ENCODE peak calls at places on chromosome 7, in five cellular contexts. E, Y, K, W and S are unnamed samples.

GRCh38 chr7:156456503-156457115 is 184.0 kb upstream of the RNF32 start:
- DNase-seq in E (no peak), Y (no peak), K (no peak), W (no peak), S (no peak)

GRCh38 chr7:140691368-140692045 is 5.0 kb upstream of the NDUFB2 start:
- DNase-seq in E (no peak), Y (no peak), K (no peak), W (no peak), S (no peak)

GRCh38 chr7:67918158-67918557 is 921.5 kb downstream of the TYW1 start:
- DNase-seq in E (no peak), Y (no peak), K (no peak), W (no peak), S (no peak)

GRCh38 chr7:20176552-20177242 is 40.5 kb downstream of the MACC1 start:
- DNase-seq in E (no peak), Y (no peak), K (no peak), W (no peak), S (no peak)

GRCh38 chr7:4319280-4319679 is 362.8 kb upstream of the FOXK1 start:
- DNase-seq in E (no peak), Y (no peak), K (no peak), W (no peak), S (no peak)

GRCh38 chr7:122975341-122975740 is 20.2 kb downstream of the TAS2R16 start:
- DNase-seq in E (no peak), Y (no peak), K (no peak), W (no peak), S (no peak)

GRCh38 chr7:39946693-39947092 is 3.4 kb upstream of the CDK13 start:
- DNase-seq in E (no peak), Y (no peak), K (no peak), W (no peak), S (no peak)

GRCh38 chr7:83882551-83882950 is 233.6 kb upstream of the SEMA3E start:
- DNase-seq in E (no peak), Y (no peak), K (no peak), W (peak), S (no peak)

GRCh38 chr7:135690566-135690965 is 28.3 kb downstream of the STMP1 start:
- DNase-seq in E (no peak), Y (no peak), K (no peak), W (peak), S (no peak)

GRCh38 chr7:97272237-97272975 is 154.9 kb downstream of the SDHAF3 start:
- DNase-seq in E (no peak), Y (no peak), K (no peak), W (no peak), S (no peak)

GRCh38 chr7:92205987-92206386 is 27.0 kb upstream of the LRRD1 start:
- DNase-seq in E (no peak), Y (no peak), K (no peak), W (no peak), S (no peak)

GRCh38 chr7:46282155-46282554 is 361.1 kb upstream of the IGFBP3 start:
- DNase-seq in E (no peak), Y (no peak), K (no peak), W (no peak), S (no peak)

DNA sequence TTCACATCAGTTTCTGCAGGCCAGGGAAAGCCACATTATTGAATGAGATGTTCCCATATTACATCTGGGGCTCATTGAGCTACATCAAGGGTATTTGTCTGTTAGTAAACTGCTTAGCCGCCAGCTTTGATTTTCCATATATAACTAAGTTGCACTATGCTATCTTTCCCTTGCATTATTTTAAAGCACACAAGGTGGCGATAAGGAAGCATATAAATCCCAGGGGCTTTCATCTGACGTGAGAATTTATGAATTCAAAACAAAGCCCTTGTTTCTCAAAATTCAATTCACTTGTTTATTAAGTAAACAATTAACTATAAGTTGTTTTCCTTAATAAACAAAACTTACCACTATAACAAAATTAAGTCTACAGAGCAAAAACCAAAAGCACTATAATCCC is 334.1 kb upstream of the TPK1 start:
- DNase-seq in E (no peak), Y (no peak), K (no peak), W (peak), S (no peak)
- TF ChIP-seq CTCF in E (peak), Y (no peak), K (no peak), W (peak), S (no peak)

GRCh38 chr7:543790-544527 is 24.3 kb upstream of the PDGFA start:
- DNase-seq in E (no peak), Y (no peak), K (no peak), W (no peak), S (peak)

GRCh38 chr7:541661-542060 is 22.0 kb upstream of the PDGFA start:
- DNase-seq in E (no peak), Y (no peak), K (no peak), W (no peak), S (no peak)

GRCh38 chr7:540997-541396 is 21.4 kb upstream of the PDGFA start:
- DNase-seq in E (no peak), Y (no peak), K (no peak), W (no peak), S (no peak)

GRCh38 chr7:542935-543789 is 23.5 kb upstream of the PDGFA start:
- DNase-seq in E (peak), Y (no peak), K (no peak), W (peak), S (peak)

DNA sequence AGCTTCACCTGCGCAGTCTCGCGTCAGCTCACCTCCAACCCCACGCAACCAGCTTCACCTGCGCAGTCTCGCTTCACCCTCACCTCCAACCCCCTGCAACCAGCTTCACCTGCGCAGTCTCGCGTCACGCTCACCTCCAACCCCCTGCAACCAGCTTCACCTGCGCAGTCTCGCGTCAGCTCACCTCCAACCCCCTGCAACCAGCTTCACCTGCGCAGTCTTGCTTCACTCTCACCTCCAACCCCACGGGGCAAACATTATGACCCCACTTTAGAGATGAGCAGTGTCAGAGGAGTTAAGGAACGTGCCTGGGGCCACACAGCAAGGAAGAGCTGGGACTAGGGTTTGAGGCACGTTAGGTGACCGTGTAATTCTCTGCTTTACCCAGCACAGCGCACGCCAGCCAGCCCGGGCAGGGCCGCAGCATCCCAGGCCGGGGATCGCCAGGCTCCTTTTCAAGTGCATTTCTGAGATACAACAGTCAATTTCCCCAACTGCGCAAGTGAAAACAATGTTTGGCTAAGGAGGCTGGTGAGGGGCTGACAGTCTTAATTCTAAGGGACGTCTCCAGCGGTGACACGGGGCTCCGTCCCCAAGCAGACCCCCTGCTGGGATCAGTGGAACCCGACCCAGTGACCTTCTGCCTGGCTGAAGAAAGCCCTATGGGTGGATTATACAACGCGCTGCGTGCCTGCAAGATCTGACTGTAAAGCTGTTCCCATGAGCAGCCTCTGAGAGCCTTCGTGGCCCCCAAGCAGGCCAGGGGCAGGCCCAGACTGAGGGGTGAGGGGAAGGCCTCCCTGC is 22.7 kb upstream of the PDGFA start:
- DNase-seq in E (no peak), Y (no peak), K (no peak), W (no peak), S (peak)
- TF ChIP-seq CTCF in E (no peak), Y (no peak), K (no peak), W (no peak), S (no peak)

GRCh38 chr7:33882040-33882800 is 23.1 kb upstream of the BMPER start:
- DNase-seq in E (no peak), Y (no peak), K (no peak), W (no peak), S (no peak)

GRCh38 chr7:33882950-33883349 is 22.4 kb upstream of the BMPER start:
- DNase-seq in E (no peak), Y (no peak), K (no peak), W (no peak), S (no peak)

GRCh38 chr7:33883566-33883965 is 21.8 kb upstream of the BMPER start:
- DNase-seq in E (no peak), Y (no peak), K (no peak), W (no peak), S (no peak)

GRCh38 chr7:33881316-33881715 is 24.0 kb upstream of the BMPER start:
- DNase-seq in E (no peak), Y (no peak), K (no peak), W (no peak), S (no peak)

DNA sequence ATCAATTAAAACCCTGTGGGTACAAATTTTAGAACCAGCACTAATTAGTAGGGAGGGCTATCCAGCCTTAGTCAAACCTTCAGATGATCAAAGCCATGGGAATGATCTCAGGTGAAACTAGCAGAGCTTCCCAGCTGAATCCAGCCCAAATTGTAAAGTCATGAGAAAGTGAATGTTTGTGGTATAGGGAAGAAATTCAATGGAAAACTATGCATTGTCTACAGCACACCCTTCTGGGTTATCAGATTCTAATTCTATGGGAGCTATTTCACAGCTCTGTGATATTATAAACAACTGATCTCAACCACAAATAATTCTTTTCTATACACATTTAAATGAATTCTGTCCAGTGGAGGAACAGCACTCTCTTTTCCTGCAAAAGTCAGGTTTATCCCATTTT is 24.6 kb upstream of the BMPER start:
- DNase-seq in E (no peak), Y (no peak), K (no peak), W (no peak), S (no peak)
- TF ChIP-seq CTCF in E (no peak), Y (no peak), K (no peak), W (no peak), S (no peak)

DNA sequence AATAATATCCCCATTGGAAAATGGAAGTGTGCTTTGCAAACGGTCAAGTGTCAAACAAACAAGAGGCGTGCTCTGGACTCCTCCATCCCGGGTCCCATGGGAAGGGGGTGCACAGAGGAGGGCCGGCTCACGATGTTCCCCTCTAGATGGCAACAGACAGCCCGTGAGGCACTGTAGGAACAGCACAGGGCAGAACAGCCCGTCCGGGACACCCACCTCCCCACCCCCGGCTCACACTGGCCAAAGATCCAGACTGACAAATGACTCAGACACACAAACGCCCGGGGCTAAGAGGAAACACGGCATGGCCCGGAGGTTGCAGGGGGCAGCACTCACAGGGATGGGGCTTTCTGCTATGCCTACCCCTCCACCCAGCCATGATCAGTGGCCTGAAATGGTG is 4.9 kb upstream of the ELN start:
- DNase-seq in E (peak), Y (peak), K (no peak), W (peak), S (no peak)
- TF ChIP-seq CTCF in E (no peak), Y (no peak), K (no peak), W (peak), S (peak)

GRCh38 chr7:78638364-78638763 is 815.1 kb downstream of the MAGI2 start:
- DNase-seq in E (no peak), Y (no peak), K (no peak), W (no peak), S (no peak)

DNA sequence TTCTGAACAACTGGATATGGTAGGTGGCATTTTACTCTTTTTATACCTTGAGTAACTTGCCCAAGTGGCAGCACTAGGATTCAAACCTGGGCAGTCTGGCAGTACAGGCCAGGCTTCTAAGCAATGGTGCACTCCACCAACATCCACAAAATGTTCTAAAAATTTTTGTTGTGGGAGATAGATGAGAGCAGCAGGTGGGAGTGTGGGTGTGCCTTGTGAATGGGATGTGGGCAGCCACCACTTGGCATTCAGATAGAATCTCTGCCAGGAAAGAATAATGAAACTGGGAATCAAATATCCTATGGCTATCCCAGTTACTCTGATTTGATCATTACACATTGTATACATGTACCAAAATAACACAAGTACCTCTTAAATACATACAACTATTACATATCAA is 810.7 kb downstream of the MAGI2 start:
- DNase-seq in E (no peak), Y (no peak), K (no peak), W (no peak), S (no peak)
- TF ChIP-seq CTCF in E (no peak), Y (no peak), K (no peak), W (no peak), S (no peak)